ENCODE peak calls at places on chromosomes 16 and 17, in four cellular contexts. E, F, K and Q are unnamed samples.

GRCh38 chr16:30092373-30093010 is 768 bp upstream of the TBX6 start:
- DNase-seq in E (no peak), F (peak), K (peak), Q (peak)

GRCh38 chr16:68486671-68487495 is 38.6 kb upstream of the SMPD3 start:
- DNase-seq in F (no peak), E (no peak), K (peak), Q (no peak)

GRCh38 chr17:30369995-30370394 is 8.7 kb upstream of the CPD start:
- DNase-seq in K (no peak), F (no peak), E (no peak), Q (no peak)

GRCh38 chr16:69847643-69848042 is 85.5 kb downstream of the WWP2 start:
- DNase-seq in F (no peak), E (no peak), K (no peak), Q (no peak)

GRCh38 chr16:2912330-2913199 is 834 bp downstream of the FLYWCH1 start:
- DNase-seq in E (peak), F (peak), K (peak), Q (no peak)

GRCh38 chr17:15340966-15341365 is 431 bp downstream of the TEKT3 start:
- DNase-seq in F (no peak), E (no peak), K (no peak), Q (no peak)

GRCh38 chr17:21119247-21119944 is 7.4 kb upstream of the DHRS7B start:
- DNase-seq in E (peak), K (peak), F (peak), Q (peak)

GRCh38 chr17:61444831-61445230 is 7.4 kb upstream of the TBX4 start:
- DNase-seq in F (no peak), K (no peak), E (no peak), Q (no peak)

GRCh38 chr17:40319651-40320550 is 10.9 kb downstream of the RARA start:
- DNase-seq in E (no peak), F (peak), K (peak), Q (no peak)

GRCh38 chr16:86019446-86020047 is 120.6 kb downstream of the IRF8 start:
- DNase-seq in K (no peak), E (no peak), F (no peak), Q (no peak)

GRCh38 chr16:3007957-3008748 is 4.6 kb upstream of the CLDN9 start:
- DNase-seq in E (no peak), F (peak), K (no peak), Q (no peak)

GRCh38 chr17:28087743-28088142 is 45.3 kb downstream of the NLK start:
- DNase-seq in K (no peak), E (no peak), F (no peak), Q (no peak)

GRCh38 chr17:8954339-8954738 is 11.2 kb downstream of the PIK3R5 start:
- DNase-seq in E (no peak), F (peak), K (peak), Q (no peak)

GRCh38 chr17:77206557-77206956 is 65.8 kb downstream of the SEC14L1 start:
- DNase-seq in K (no peak), E (no peak), F (peak), Q (no peak)

GRCh38 chr16:10981697-10982216 is 37.4 kb downstream of the CLEC16A start:
- DNase-seq in K (no peak), F (peak), E (no peak), Q (no peak)

GRCh38 chr16:67181346-67181745 is 2.4 kb downstream of the MATCAP1 start:
- DNase-seq in F (no peak), E (peak), K (no peak), Q (no peak)

GRCh38 chr16:66849021-66849420 is 4.8 kb downstream of the CA7 start:
- DNase-seq in F (no peak), K (no peak), E (no peak), Q (no peak)

GRCh38 chr16:2755158-2755557 is 2.7 kb downstream of the SRRM2 start:
- DNase-seq in K (no peak), F (no peak), E (no peak), Q (no peak)

GRCh38 chr16:21302454-21302853 is 24.4 kb upstream of the CRYM start:
- DNase-seq in K (peak), F (no peak), E (no peak), Q (no peak)

GRCh38 chr16:53565300-53565699 is 62.3 kb upstream of the AKTIP start:
- DNase-seq in F (no peak), E (no peak), K (no peak), Q (peak)

GRCh38 chr17:14621826-14622621 is 321.1 kb downstream of the HS3ST3B1 start:
- DNase-seq in K (no peak), E (no peak), F (peak), Q (no peak)

GRCh38 chr17:2701161-2701995 is 10.2 kb downstream of the CLUH start:
- DNase-seq in K (no peak), E (no peak), F (no peak), Q (no peak)

GRCh38 chr16:88770459-88771293 is 14.3 kb downstream of the PIEZO1 start:
- DNase-seq in E (peak), F (peak), K (peak), Q (peak)

GRCh38 chr16:70572926-70573270 is 49.3 kb downstream of the SF3B3 start:
- DNase-seq in F (no peak), K (no peak), E (no peak), Q (no peak)

GRCh38 chr17:19769946-19770652 is 22.0 kb upstream of the ALDH3A1 start:
- DNase-seq in K (no peak), F (no peak), E (peak), Q (no peak)

GRCh38 chr17:42670925-42671657 is 5.7 kb downstream of the PLEKHH3 start:
- DNase-seq in K (no peak), F (no peak), E (no peak), Q (no peak)
- H3K27ac ChIP-seq in K (no peak), F (no peak), E (no peak), Q (peak)

DNA sequence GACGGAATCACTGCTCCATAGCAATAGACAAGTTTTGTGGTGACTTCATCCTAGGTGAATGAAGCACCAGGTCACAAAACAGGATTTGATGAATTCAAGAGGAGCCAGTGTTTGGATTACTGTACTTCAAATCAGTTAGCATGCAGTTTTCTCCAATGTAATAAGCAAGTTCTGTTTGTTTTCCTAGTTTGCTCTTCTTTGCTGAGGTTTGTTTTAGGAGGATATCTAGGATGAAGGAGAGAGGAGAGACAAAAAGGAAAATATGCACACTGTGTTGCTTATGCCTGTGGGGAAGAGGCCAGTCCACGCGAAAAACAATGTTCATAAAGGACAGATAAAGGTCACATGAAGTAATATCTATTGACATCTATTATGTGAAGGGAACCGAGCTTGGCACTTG is 9.0 kb downstream of the KRT37 start:
- DNase-seq in K (no peak), E (no peak), F (no peak), Q (no peak)
- H3K27ac ChIP-seq in K (no peak), E (no peak), F (no peak), Q (no peak)

GRCh38 chr17:50863221-50863843 is 2.8 kb downstream of the TOB1 start:
- DNase-seq in K (peak), E (no peak), F (peak), Q (peak)
- H3K27ac ChIP-seq in K (peak), E (no peak), F (no peak), Q (peak)

GRCh38 chr16:87492241-87492635 is 586 bp downstream of the ZCCHC14 start:
- DNase-seq in K (no peak), F (no peak), E (no peak), Q (no peak)

GRCh38 chr16:87495578-87495977 is 2.8 kb upstream of the ZCCHC14 start:
- DNase-seq in K (no peak), E (no peak), F (no peak), Q (no peak)

GRCh38 chr16:87496101-87496801 is 3.4 kb upstream of the ZCCHC14 start:
- DNase-seq in K (no peak), E (no peak), F (no peak), Q (no peak)

GRCh38 chr16:87490091-87490798 is 2.6 kb downstream of the ZCCHC14 start:
- DNase-seq in E (no peak), K (no peak), F (no peak), Q (no peak)

GRCh38 chr16:87492721-87493554 is at the start of gene ZCCHC14:
- DNase-seq in F (peak), K (peak), E (peak), Q (peak)
- H3K27ac ChIP-seq in F (peak), K (no peak), E (no peak), Q (peak)

DNA sequence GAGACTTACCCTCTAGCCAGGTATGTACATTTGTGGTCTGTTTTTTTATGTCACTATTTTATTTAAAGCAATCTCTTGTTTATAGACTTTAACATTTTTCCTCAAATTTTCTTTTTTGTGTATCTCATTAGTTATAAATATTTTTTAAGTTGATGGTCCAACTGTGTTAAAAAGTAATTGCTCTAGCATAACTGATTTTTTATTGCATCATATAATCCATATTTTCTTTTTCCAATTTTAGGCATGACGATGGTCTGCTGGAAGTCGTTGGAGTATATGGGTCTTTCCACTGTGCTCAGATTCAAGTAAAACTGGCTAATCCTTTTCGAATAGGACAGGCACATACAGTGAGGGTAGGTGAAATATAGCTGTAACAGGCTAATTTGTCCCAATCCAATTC is 27.9 kb downstream of the DGKE start:
- DNase-seq in F (no peak), E (no peak), K (no peak), Q (no peak)
- H3K27ac ChIP-seq in F (no peak), E (no peak), K (no peak), Q (no peak)

GRCh38 chr17:17400070-17400469 is 76.7 kb upstream of the MED9 start:
- DNase-seq in E (no peak), K (no peak), F (no peak), Q (no peak)
- H3K27ac ChIP-seq in E (no peak), K (no peak), F (no peak), Q (no peak)

DNA sequence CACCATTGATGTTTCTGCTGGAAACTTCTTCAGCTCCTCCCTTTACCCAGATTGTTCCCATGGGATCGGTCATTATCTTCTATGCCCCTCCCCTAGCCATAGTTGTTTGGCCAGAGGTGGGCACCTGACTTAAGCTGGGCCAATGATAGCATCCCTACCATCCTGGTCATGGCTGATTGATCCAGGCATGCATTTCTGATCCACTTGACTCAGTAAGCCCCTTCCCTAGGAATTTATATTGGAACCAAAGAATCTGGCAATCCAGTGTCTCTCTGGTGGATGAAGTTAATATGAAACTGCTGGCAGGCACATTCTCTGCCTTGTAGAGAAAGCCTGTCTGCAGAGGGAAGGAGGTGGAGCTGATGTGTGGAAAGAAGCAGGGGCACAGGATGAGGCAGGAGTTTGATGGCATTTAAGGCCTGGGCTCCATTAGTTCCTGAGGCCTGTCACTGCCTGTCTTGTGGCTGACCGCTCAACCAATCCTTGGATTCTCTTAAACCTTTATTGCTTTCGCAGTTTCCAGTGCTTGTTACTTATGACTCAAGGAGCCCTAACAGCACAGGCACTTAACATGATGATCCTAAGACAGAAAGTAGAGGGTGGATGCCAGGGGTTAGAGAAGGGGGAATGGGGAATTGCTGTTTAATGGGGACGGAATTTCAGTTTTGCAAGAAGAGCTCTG is 152.4 kb downstream of the ABCC12 start:
- DNase-seq in E (no peak), K (no peak), F (no peak), Q (no peak)
- H3K27ac ChIP-seq in E (no peak), K (no peak), F (no peak), Q (no peak)

DNA sequence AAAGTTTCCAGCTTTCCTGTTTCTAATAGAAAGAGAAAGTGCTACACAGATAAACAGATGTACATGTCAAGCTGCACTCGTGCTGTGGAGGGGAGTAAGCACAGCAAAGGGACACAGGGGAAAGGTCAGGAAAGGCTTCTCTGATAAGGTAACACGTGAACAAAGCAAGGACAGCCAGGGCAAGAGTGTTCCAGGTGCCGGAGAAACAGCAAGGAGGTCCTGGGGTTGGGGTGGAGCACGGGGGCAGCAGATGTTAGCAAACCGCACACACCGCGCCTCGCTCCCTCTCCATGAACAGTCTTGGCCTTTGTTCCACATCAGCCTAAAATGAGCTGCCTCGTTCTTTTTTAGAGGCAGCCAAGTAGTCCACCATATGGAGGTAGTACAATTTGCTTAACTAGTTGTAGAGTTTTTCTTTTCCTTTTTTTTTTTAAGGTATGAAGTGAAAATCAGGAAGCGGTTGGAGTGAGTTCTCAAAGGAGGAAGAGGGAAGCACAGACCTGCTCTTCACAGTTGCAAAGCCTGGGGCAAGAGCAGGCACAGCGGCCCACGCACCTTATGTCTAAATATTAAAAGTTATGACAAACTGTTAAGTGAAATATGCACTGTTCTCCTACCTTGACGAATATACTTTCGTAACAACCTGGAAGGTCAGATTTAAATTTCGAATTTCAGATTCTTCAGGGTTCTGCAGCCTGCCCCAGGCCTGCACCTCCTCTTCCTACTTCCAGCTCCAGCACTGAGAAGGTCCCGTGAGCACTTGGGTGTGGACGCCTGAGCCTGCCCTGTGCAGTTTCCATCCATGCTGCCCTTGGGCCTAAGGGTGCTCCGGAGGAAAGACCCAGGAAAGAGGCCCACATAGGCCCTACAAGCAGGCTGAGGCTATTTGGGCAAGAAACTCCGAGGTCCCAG is 41.5 kb upstream of the RPH3AL start:
- DNase-seq in F (peak), E (no peak), K (no peak), Q (no peak)
- H3K27ac ChIP-seq in F (peak), E (no peak), K (no peak), Q (no peak)